ENCODE peak calls at places on chromosomes 3 and 15, in four cellular contexts. One of them, this sample, is unnamed.

GRCh38 chr3:184300377-184300717 is 1.3 kb downstream of the PSMD2 start:
- DNase-seq in H1: no peak
- DNase-seq in HepG2: no peak
- DNase-seq in A549: no peak
- DNase-seq in this sample: no peak

GRCh38 chr3:56593455-56594158 is 36.6 kb downstream of the CCDC66 start:
- DNase-seq in H1: no peak
- DNase-seq in A549: no peak
- DNase-seq in HepG2: no peak
- DNase-seq in this sample: no peak

GRCh38 chr3:139794469-139795265 is 116.9 kb upstream of the NMNAT3 start:
- DNase-seq in A549: no peak
- DNase-seq in H1: no peak
- DNase-seq in HepG2: no peak
- DNase-seq in this sample: no peak

GRCh38 chr3:23406576-23406975 is 203.4 kb downstream of the UBE2E2 start:
- DNase-seq in A549: no peak
- DNase-seq in HepG2: no peak
- DNase-seq in H1: no peak
- DNase-seq in this sample: no peak

GRCh38 chr15:89898628-89899302 is 5.0 kb upstream of the AP3S2 start:
- DNase-seq in H1: peak
- DNase-seq in HepG2: peak
- DNase-seq in A549: peak
- DNase-seq in this sample: peak

GRCh38 chr3:195895078-195895899 is 13.1 kb downstream of the TNK2 start:
- DNase-seq in HepG2: peak
- DNase-seq in A549: peak
- DNase-seq in H1: peak
- DNase-seq in this sample: peak

GRCh38 chr15:25763206-25763880 is 99.8 kb downstream of the ATP10A start:
- DNase-seq in H1: no peak
- DNase-seq in A549: peak
- DNase-seq in HepG2: no peak
- DNase-seq in this sample: no peak

GRCh38 chr3:63990733-63991132 is 32.6 kb downstream of the PSMD6 start:
- DNase-seq in A549: no peak
- DNase-seq in H1: no peak
- DNase-seq in HepG2: peak
- DNase-seq in this sample: no peak

GRCh38 chr15:70566047-70566835 is 197.1 kb downstream of the UACA start:
- DNase-seq in HepG2: no peak
- DNase-seq in H1: peak
- DNase-seq in A549: no peak
- DNase-seq in this sample: no peak

GRCh38 chr3:59245879-59246501 is 196.2 kb upstream of the CFAP20DC start:
- DNase-seq in A549: no peak
- DNase-seq in H1: no peak
- DNase-seq in HepG2: no peak
- DNase-seq in this sample: no peak

GRCh38 chr3:184154909-184155643 is at the start of gene DVL3:
- DNase-seq in HepG2: peak
- DNase-seq in A549: peak
- DNase-seq in H1: peak
- DNase-seq in this sample: peak

GRCh38 chr3:38649500-38650247 is at the start of gene SCN5A:
- DNase-seq in H1: peak
- DNase-seq in HepG2: no peak
- DNase-seq in A549: peak
- DNase-seq in this sample: peak

GRCh38 chr3:170585937-170586310 is at the start of gene SLC7A14:
- DNase-seq in H1: peak
- DNase-seq in HepG2: no peak
- DNase-seq in A549: no peak
- DNase-seq in this sample: no peak

GRCh38 chr3:126258670-126259069 is 78.3 kb upstream of the ALDH1L1 start:
- DNase-seq in HepG2: no peak
- DNase-seq in H1: no peak
- DNase-seq in A549: peak
- DNase-seq in this sample: peak

GRCh38 chr3:184591789-184592188 is 30.2 kb downstream of the EPHB3 start:
- DNase-seq in H1: no peak
- DNase-seq in HepG2: no peak
- DNase-seq in A549: no peak
- DNase-seq in this sample: no peak

DNA sequence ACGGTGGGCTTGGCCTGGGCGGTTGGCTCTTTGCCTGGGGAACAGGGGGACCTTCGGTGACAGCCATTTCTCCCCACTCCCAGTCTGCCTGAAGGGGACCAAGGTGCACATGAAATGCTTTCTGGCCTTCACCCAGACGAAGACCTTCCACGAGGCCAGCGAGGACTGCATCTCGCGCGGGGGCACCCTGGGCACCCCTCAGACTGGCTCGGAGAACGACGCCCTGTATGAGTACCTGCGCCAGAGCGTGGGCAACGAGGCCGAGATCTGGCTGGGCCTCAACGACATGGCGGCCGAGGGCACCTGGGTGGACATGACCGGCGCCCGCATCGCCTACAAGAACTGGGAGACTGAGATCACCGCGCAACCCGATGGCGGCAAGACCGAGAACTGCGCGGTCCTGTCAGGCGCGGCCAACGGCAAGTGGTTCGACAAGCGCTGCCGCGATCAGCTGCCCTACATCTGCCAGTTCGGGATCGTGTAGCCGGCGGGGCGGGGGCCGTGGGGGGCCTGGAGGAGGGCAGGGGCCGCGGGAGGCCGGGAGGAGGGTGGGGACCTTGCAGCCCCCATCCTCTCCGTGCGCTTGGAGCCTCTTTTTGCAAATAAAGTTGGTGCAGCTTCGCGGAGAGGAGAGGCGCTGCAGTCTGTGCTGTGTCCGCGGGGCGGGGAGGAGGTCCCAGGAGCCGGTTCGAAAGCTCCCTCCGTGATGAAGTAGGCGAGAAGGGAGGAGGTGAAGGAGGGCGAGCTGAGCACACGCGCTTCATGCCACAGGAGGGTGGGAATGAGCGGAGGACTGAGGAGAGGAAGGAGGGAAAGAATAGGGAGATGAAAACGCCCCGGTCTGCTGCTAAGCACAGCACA is 9.6 kb downstream of the CLEC3B start:
- DNase-seq in A549: no peak
- DNase-seq in HepG2: no peak
- DNase-seq in H1: peak
- DNase-seq in this sample: no peak
- TF ChIP-seq MAFK in A549: no peak
- TF ChIP-seq MAFK in HepG2: no peak
- TF ChIP-seq MAFK in H1: no peak
- TF ChIP-seq MAFK in this sample: no peak

DNA sequence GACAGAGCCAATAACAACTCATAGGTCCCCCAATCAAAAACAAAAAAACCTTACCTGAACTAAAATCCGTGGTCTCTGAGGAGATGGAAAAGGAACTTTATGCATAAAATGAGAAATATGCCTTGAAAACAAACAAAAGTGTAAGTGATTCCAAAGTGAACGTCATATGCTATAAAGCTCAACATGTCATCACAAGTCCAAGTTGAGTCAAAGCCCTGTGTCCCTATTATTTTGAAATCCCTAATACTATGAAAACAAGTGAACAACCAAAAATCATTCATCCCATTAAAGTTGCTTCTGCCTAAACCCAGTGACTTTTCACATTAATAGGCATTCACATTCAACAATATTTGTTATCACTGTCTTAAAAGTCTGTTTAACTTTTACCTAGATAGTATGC is 59.4 kb downstream of the DENND4A start:
- DNase-seq in A549: no peak
- DNase-seq in H1: no peak
- DNase-seq in HepG2: no peak
- DNase-seq in this sample: no peak
- H3K4me3 ChIP-seq in A549: no peak
- H3K4me3 ChIP-seq in H1: no peak
- H3K4me3 ChIP-seq in HepG2: no peak
- H3K4me3 ChIP-seq in this sample: no peak

DNA sequence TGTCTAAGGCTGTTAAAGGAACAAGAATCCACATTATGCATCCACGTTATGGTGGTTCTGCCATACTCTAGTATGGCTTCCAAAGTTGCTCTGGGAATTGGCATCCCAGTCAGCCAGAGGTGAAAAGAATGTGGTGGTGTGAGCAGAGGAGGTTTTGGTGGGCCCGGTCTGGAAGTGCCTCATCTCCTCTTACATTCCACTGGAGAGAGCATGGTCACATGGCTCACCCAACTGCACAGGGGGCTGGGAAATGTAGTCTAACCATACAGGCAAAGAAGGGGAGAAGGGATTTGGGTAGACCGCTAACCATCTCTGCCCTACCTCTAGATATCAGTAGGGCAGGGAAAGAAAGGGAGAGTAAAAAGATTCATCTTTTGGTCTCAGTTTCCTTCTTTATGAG is 3.2 kb upstream of the HEG1 start:
- DNase-seq in HepG2: no peak
- DNase-seq in A549: no peak
- DNase-seq in H1: no peak
- DNase-seq in this sample: no peak
- TF ChIP-seq PHF8 in HepG2: no peak
- TF ChIP-seq PHF8 in A549: no peak
- TF ChIP-seq PHF8 in H1: no peak
- TF ChIP-seq PHF8 in this sample: no peak

GRCh38 chr3:175310046-175310445 is 450.9 kb downstream of the NAALADL2 start:
- DNase-seq in HepG2: no peak
- DNase-seq in A549: no peak
- DNase-seq in H1: no peak
- DNase-seq in this sample: no peak
- TF ChIP-seq MAFK in HepG2: no peak
- TF ChIP-seq MAFK in A549: no peak
- TF ChIP-seq MAFK in H1: no peak
- TF ChIP-seq MAFK in this sample: no peak

GRCh38 chr3:161070252-161070930 is 34.8 kb downstream of the B3GALNT1 start:
- DNase-seq in H1: no peak
- DNase-seq in HepG2: no peak
- DNase-seq in A549: no peak
- DNase-seq in this sample: no peak
- H3K4me3 ChIP-seq in H1: no peak
- H3K4me3 ChIP-seq in HepG2: no peak
- H3K4me3 ChIP-seq in A549: no peak
- H3K4me3 ChIP-seq in this sample: no peak

GRCh38 chr15:55267401-55268053 is 22.1 kb downstream of the RAB27A start:
- DNase-seq in HepG2: no peak
- DNase-seq in H1: no peak
- DNase-seq in A549: no peak
- DNase-seq in this sample: peak
- TF ChIP-seq PHF8 in HepG2: no peak
- TF ChIP-seq PHF8 in H1: no peak
- TF ChIP-seq PHF8 in A549: no peak
- TF ChIP-seq PHF8 in this sample: no peak